ENCODE peak calls at places on chromosomes 2 and 18, in eight cellular contexts. I, T, Q, H, R, P, G and Y are unnamed samples.

GRCh38 chr2:172580544-172580943 is 24.7 kb downstream of the PDK1 start:
- DNase-seq in P (no peak), Q (no peak), T (no peak), I (no peak), G (no peak), H (no peak), R (no peak), Y (no peak)

GRCh38 chr18:56869189-56869777 is 218.1 kb downstream of the WDR7 start:
- DNase-seq in P (no peak), T (peak), I (peak), R (peak), Q (no peak), H (peak), G (peak), Y (peak)

GRCh38 chr2:53473236-53473635 is 294.4 kb upstream of the CHAC2 start:
- DNase-seq in H (no peak), R (no peak), G (no peak), I (no peak), Q (no peak), T (no peak), P (no peak), Y (peak)

GRCh38 chr2:85772019-85772745 is 18.4 kb downstream of the ATOH8 start:
- DNase-seq in Q (peak), P (peak), H (peak), R (peak), G (peak), T (peak), I (peak), Y (peak)

GRCh38 chr2:121888189-121888557 is 132.7 kb downstream of the TSN start:
- DNase-seq in R (no peak), Q (no peak), I (no peak), H (peak), P (no peak), T (peak), G (no peak), Y (peak)

GRCh38 chr18:63322246-63322645 is 2.7 kb upstream of the BCL2 start:
- DNase-seq in P (no peak), Q (no peak), H (no peak), G (no peak), T (no peak), R (peak), I (no peak), Y (peak)

GRCh38 chr2:119697290-119698013 is 18.5 kb downstream of the TMEM177 start:
- DNase-seq in G (no peak), R (no peak), H (no peak), T (no peak), I (no peak), Q (no peak), P (no peak), Y (no peak)

GRCh38 chr2:190879474-190880373 is 897 bp upstream of the GLS start:
- DNase-seq in R (no peak), G (no peak), H (no peak), T (no peak), Q (no peak), I (no peak), P (no peak), Y (no peak)

GRCh38 chr2:98839292-98839691 is 96.7 kb downstream of the CRACDL start:
- DNase-seq in R (peak), P (no peak), I (peak), G (no peak), T (no peak), H (peak), Q (no peak), Y (no peak)

GRCh38 chr2:6800553-6800952 is 65.2 kb downstream of the CMPK2 start:
- DNase-seq in H (no peak), G (no peak), Q (no peak), I (no peak), R (no peak), T (no peak), P (no peak), Y (no peak)

GRCh38 chr2:177983183-177983788 is 89.3 kb downstream of the PDE11A start:
- DNase-seq in R (peak), I (peak), P (no peak), T (peak), H (peak), G (peak), Q (no peak), Y (peak)

GRCh38 chr2:178859760-178860159 is 52.5 kb upstream of the TTN start:
- DNase-seq in Q (no peak), T (no peak), G (no peak), H (no peak), R (no peak), P (no peak), I (peak), Y (no peak)

GRCh38 chr2:115910270-115910669 is 1467.8 kb downstream of the DPP10 start:
- DNase-seq in T (no peak), Q (no peak), G (no peak), I (no peak), H (no peak), R (no peak), P (no peak), Y (peak)

GRCh38 chr2:151637284-151637781 is 96.9 kb downstream of the NEB start:
- DNase-seq in P (no peak), T (no peak), R (no peak), I (peak), G (no peak), Q (no peak), H (no peak), Y (no peak)

GRCh38 chr2:33354981-33355380 is 121.5 kb upstream of the RASGRP3 start:
- DNase-seq in H (no peak), P (no peak), Q (no peak), G (no peak), I (peak), T (no peak), R (peak), Y (no peak)

GRCh38 chr18:3649559-3650426 is 199.8 kb downstream of the TGIF1 start:
- DNase-seq in H (peak), T (peak), P (no peak), I (peak), Q (peak), R (peak), G (no peak), Y (peak)

GRCh38 chr2:240888890-240889573 is 6.9 kb downstream of the MAB21L4 start:
- DNase-seq in I (no peak), G (no peak), P (no peak), T (no peak), H (no peak), R (no peak), Q (no peak), Y (no peak)

GRCh38 chr18:4593895-4594294 is 138.8 kb upstream of the DLGAP1 start:
- DNase-seq in G (no peak), I (no peak), H (no peak), P (no peak), R (no peak), Q (no peak), T (no peak), Y (no peak)

GRCh38 chr18:23237524-23238151 is 102.4 kb downstream of the CABLES1 start:
- DNase-seq in P (peak), R (peak), T (no peak), G (no peak), H (peak), I (peak), Q (peak), Y (no peak)

GRCh38 chr2:183759033-183759432 is 634.8 kb downstream of the NUP35 start:
- DNase-seq in R (no peak), T (no peak), Q (no peak), P (no peak), G (no peak), H (no peak), I (no peak), Y (no peak)

GRCh38 chr2:201886504-201886903 is 80.2 kb downstream of the CDK15 start:
- DNase-seq in Q (no peak), P (no peak), R (peak), G (no peak), H (peak), I (no peak), T (peak), Y (peak)

GRCh38 chr2:15251753-15252152 is 309.4 kb downstream of the NBAS start:
- DNase-seq in Q (no peak), P (no peak), T (no peak), I (no peak), G (no peak), R (no peak), H (no peak), Y (no peak)

GRCh38 chr2:19214682-19215391 is 143.6 kb downstream of the OSR1 start:
- DNase-seq in Q (no peak), R (no peak), T (no peak), H (no peak), P (no peak), I (no peak), G (no peak), Y (no peak)

DNA sequence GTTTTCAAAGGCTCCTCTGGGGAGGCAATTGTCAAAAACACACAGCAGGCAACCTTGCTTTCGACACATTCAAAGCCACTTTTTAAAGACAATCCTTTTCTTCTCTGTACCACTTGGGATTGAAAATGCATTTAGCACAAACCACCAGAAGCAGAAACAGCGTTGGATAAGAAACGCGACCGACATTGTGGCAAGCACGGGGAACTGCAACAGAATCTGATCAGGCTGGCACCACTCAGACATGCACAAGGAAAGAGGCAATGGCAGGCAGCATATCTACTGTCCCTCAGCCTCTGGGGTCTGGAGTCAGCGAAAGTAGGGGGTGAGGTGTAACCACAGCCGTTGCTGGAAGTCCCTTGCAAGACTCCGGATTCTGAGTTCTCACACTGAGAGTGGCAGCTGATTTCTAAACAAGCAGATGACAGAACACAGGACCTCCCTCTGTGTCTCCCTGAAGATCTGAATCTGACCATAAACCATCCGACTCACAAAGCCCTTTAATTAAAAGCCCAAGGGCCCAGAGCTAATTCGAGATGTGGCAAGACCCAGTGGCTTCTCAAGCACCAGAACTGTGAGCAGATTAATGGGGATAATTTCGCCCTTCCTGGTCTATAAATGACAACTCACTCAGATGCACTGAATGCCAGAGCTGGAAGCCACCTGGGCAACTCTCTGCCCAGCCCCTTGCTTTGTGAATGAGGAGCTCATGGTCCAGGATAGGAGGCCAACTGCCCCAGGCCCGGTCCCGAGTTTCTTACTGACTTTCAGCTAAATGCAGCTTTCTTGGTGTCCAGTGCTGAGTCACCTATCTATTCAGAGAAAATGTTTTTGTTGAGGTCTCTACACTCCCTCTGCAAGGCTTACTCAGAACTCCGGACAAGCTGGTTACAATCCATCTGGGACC is 29.6 kb downstream of the CYRIA start:
- DNase-seq in Q (no peak), P (no peak), H (no peak), G (no peak), T (no peak), I (no peak), R (peak), Y (no peak)
- TF ChIP-seq CTCF in Q (no peak), P (no peak), H (no peak), G (no peak), T (no peak), I (no peak), R (no peak), Y (no peak)

DNA sequence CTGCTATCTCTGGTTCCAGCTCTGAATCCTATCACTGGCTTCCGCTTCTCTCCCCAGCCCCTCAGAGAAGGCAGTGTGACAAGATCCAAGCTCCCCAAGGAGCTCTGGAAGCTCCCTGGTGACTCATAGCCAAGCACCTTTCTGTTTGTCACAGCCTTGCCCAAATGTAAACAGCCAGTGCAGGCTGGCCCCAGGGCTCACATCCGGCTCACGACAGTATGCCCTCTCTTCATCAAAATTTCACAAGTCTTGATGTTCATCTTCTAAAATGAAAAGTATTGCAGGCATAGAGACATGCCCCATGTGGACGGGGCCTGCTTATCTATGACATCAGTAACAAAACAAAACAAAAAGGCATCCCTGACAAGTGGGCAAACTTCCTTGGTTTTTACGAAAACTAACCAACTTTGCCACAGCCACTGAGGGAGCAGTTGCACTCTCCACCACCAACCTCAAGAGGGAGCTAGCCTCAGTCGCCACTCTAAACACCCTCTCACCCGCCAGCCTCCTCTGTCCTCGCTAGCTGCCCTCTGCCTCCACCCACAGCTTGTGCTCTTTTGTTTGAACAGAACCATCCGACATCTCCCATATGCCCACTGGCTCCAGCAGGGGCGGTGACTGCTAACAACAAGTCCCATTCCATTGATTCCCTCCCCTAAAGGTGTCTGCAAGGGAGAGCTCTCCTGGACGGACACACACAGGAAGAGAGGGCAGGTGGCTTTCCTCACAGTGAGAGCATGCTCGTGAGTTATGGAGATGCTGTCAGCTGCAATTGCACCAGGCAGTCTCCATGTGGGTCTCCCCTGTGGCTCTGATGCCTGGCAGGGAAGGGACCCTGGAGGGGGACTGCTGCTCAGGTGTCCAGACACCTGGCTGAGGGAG is 71.0 kb upstream of the DAPL1 start:
- DNase-seq in H (peak), T (peak), G (no peak), Q (no peak), P (no peak), I (no peak), R (no peak), Y (peak)
- TF ChIP-seq CTCF in H (peak), T (peak), G (peak), Q (no peak), P (no peak), I (peak), R (peak), Y (no peak)

GRCh38 chr2:204395539-204395938 is 149.7 kb upstream of the PARD3B start:
- DNase-seq in P (no peak), H (no peak), G (no peak), R (peak), T (no peak), I (no peak), Q (no peak), Y (no peak)

DNA sequence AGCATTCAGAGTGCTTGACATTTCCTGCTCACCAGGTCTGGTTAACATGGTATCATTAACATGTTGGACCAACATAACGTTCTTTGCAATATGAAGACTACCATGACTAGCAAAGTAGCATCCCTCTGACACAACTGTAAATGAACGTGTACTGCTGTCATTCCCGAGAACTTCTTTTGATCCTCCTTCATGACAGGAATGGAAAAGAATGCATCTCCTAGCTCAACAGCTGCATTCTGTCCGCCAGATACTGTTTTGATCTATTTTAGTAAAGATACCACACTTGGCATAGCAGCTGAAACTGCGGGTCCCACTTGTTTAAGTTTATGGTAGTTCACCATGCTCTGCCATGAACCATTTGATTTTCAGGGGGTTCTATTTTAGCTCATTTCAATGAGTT is 144.2 kb upstream of the PARD3B start:
- DNase-seq in T (no peak), P (no peak), H (no peak), Q (no peak), I (no peak), G (no peak), R (no peak), Y (no peak)
- TF ChIP-seq CTCF in T (no peak), P (no peak), H (no peak), Q (no peak), I (no peak), G (no peak), R (no peak), Y (no peak)

DNA sequence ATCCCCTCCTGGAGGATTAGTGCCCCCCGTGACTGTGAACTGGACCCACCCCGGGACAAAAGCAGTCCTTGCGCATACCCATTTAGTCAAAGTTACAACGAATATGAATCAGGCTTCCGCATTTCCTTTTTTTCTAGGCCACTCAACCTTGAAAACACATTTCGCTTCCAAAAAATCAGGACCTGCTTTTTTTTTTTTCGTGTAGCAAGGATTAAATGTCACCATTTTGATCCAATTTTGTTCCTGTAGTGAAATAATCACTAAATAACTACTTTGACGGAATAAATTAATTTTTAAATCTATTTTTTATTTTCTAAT is 466 bp upstream of the FTCDNL1 start:
- DNase-seq in H (no peak), I (no peak), T (no peak), G (no peak), P (no peak), R (no peak), Q (no peak), Y (no peak)
- TF ChIP-seq CTCF in H (no peak), I (no peak), T (no peak), G (no peak), P (no peak), R (no peak), Q (no peak), Y (no peak)

DNA sequence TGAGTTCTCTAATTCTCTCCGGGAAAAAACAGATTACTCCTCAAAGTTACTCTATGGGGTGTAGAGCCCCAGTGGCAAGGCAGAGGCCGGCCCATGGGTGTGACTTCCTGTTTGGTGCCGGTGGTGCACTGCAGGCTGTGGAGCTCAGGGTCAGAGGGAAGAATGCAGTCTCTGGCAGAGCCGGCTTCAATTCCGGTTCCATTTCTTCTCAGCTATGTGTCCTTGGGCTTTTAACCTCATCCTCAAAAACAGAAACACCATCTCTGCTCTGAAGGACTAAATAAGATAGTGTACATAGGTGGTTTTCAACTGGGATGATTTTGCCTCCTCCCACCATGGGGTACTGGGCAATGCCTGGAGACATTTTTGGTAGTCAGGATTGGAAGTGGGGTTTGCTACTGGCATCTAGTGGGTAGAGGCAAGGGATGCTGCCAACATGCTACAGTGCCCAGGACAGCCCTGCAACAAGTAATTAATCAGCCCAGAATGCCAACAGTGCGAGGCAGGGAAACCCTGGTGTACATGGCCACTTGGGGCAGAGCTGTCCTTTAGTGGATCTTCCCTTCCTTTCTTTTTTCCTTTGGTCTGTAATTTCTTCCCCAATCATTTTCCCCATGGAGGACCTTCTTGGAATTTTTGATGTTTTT is 81.2 kb downstream of the INSIG2 start:
- DNase-seq in R (no peak), P (no peak), G (no peak), Q (no peak), I (no peak), T (peak), H (no peak), Y (peak)
- TF ChIP-seq CTCF in R (no peak), P (no peak), G (no peak), Q (no peak), I (no peak), T (no peak), H (peak), Y (no peak)

GRCh38 chr2:1546901-1547300 is 133.6 kb downstream of the TPO start:
- DNase-seq in P (no peak), T (no peak), R (no peak), G (no peak), H (no peak), I (no peak), Q (no peak), Y (no peak)
- TF ChIP-seq CTCF in P (no peak), T (no peak), R (peak), G (peak), H (no peak), I (peak), Q (no peak), Y (peak)

GRCh38 chr2:51706220-51706619 is 674.3 kb upstream of the NRXN1 start:
- DNase-seq in Q (no peak), G (no peak), H (no peak), R (no peak), P (no peak), I (no peak), T (no peak), Y (no peak)

GRCh38 chr2:51711761-51712160 is 679.8 kb upstream of the NRXN1 start:
- DNase-seq in P (no peak), R (peak), Q (no peak), T (no peak), H (no peak), G (no peak), I (peak), Y (peak)

GRCh38 chr2:51705418-51705817 is 673.5 kb upstream of the NRXN1 start:
- DNase-seq in G (no peak), Q (no peak), I (no peak), R (no peak), P (no peak), T (no peak), H (no peak), Y (no peak)

GRCh38 chr2:51707625-51708024 is 675.7 kb upstream of the NRXN1 start:
- DNase-seq in T (no peak), Q (no peak), I (no peak), H (no peak), P (no peak), R (no peak), G (no peak), Y (no peak)

DNA sequence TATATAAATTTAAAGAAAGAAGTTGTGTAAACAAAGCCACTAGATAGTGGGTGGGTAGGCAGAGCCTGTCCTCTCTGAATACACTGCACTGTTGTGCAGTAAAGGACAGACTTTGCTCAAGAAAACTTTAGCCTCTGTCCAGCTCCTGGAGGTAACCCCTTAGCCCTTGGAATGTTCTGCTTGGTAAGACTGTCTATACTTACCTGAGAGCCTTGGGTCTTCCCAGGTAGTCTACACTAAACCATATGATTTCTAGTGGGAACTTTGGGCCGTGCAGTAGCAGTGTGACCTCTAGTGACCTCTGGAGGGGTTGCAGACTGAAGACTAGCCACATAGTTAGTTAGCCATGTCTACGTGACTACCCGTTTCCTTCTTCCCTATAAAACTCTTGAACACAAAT is 678.3 kb upstream of the NRXN1 start:
- DNase-seq in H (no peak), Q (no peak), I (no peak), T (peak), G (no peak), R (no peak), P (no peak), Y (peak)
- TF ChIP-seq CTCF in H (no peak), Q (no peak), I (no peak), T (no peak), G (no peak), R (no peak), P (no peak), Y (peak)